ENCODE peak calls at places on chromosome 13, in eight cellular contexts. A is ovary; C is effector memory CD4-positive, alpha-beta T cell; F is NCI-H1105 treated with DMSO at 0.1 percent for 48 hours; Y is cardiac muscle cell; Q is NCI-H2081; S is NCI-H1092; D is HT1080. I is an unnamed sample.

GRCh38 chr13:59906413-59907027 is 257.2 kb downstream of the DIAPH3 start:
- DNase-seq in A (no peak), C (no peak), F (peak), Y (peak), Q (peak), S (no peak), D (peak), I (peak)

GRCh38 chr13:100773429-100773828 is 98.8 kb upstream of the TMTC4 start:
- DNase-seq in A (no peak), C (no peak), F (no peak), Y (no peak), Q (no peak), S (no peak), D (no peak), I (no peak)

GRCh38 chr13:113926301-113926761 is 47.5 kb downstream of the C13orf46 start:
- DNase-seq in A (no peak), C (no peak), F (no peak), Y (no peak), Q (no peak), S (no peak), D (no peak), I (no peak)

GRCh38 chr13:21436582-21436981 is 22.5 kb downstream of the ZDHHC20 start:
- DNase-seq in A (no peak), C (no peak), F (no peak), Y (no peak), Q (no peak), S (no peak), D (no peak), I (no peak)

GRCh38 chr13:103188688-103189326 is 122.6 kb upstream of the SLC10A2 start:
- DNase-seq in A (no peak), C (no peak), F (peak), Y (peak), Q (no peak), S (peak), D (peak), I (peak)

GRCh38 chr13:36758345-36758744 is 60.7 kb upstream of the RFXAP start:
- DNase-seq in A (no peak), C (no peak), F (peak), Y (peak), Q (no peak), S (peak), D (no peak), I (no peak)

GRCh38 chr13:112320303-112320702 is 55.9 kb upstream of the SPACA7 start:
- DNase-seq in A (no peak), C (no peak), F (no peak), Y (no peak), Q (no peak), S (no peak), D (no peak), I (no peak)

GRCh38 chr13:112374271-112374670 is 1.9 kb upstream of the SPACA7 start:
- DNase-seq in A (no peak), C (no peak), F (no peak), Y (no peak), Q (no peak), S (no peak), D (no peak), I (no peak)

GRCh38 chr13:79445968-79446645 is 34.8 kb upstream of the NDFIP2 start:
- DNase-seq in A (no peak), C (no peak), F (no peak), Y (no peak), Q (no peak), S (no peak), D (no peak), I (no peak)

GRCh38 chr13:46529509-46529908 is 23.5 kb upstream of the LRCH1 start:
- DNase-seq in A (no peak), C (no peak), F (no peak), Y (no peak), Q (no peak), S (no peak), D (no peak), I (no peak)

GRCh38 chr13:94309997-94310842 is 169.3 kb downstream of the DCT start:
- DNase-seq in A (no peak), C (no peak), F (no peak), Y (no peak), Q (no peak), S (no peak), D (peak), I (peak)

GRCh38 chr13:35979378-35979911 is 151.7 kb downstream of the DCLK1 start:
- DNase-seq in A (peak), C (no peak), F (no peak), Y (no peak), Q (no peak), S (no peak), D (peak), I (peak)